ENCODE peak calls at places on chromosome 7, in four cellular contexts. One of them, this sample, is unnamed.

GRCh38 chr7:37493810-37494209 is 45.1 kb upstream of the ELMO1 start:
- DNase-seq in Ammon's horn: no peak
- DNase-seq in naive thymus-derived CD8-positive, alpha-beta T cell: no peak
- DNase-seq in OCI-M1: no peak
- DNase-seq in this sample: no peak

GRCh38 chr7:101998029-101998903 is 180.8 kb downstream of the CUX1 start:
- DNase-seq in Ammon's horn: no peak
- DNase-seq in OCI-M1: no peak
- DNase-seq in naive thymus-derived CD8-positive, alpha-beta T cell: no peak
- DNase-seq in this sample: no peak

GRCh38 chr7:3120513-3120912 is 76.8 kb upstream of the CARD11 start:
- DNase-seq in OCI-M1: no peak
- DNase-seq in naive thymus-derived CD8-positive, alpha-beta T cell: no peak
- DNase-seq in Ammon's horn: no peak
- DNase-seq in this sample: peak; percentile 7

GRCh38 chr7:7265676-7266075 is 83.3 kb downstream of the C1GALT1 start:
- DNase-seq in OCI-M1: no peak
- DNase-seq in naive thymus-derived CD8-positive, alpha-beta T cell: no peak
- DNase-seq in Ammon's horn: no peak
- DNase-seq in this sample: no peak

GRCh38 chr7:98348726-98349474 is 52.0 kb downstream of the BAIAP2L1 start:
- DNase-seq in naive thymus-derived CD8-positive, alpha-beta T cell: no peak
- DNase-seq in Ammon's horn: no peak
- DNase-seq in OCI-M1: peak; percentile 44
- DNase-seq in this sample: no peak

GRCh38 chr7:95199779-95200558 is 124.4 kb downstream of the PON1 start:
- DNase-seq in Ammon's horn: peak; percentile 92
- DNase-seq in OCI-M1: peak; percentile 82
- DNase-seq in naive thymus-derived CD8-positive, alpha-beta T cell: no peak
- DNase-seq in this sample: peak; percentile 4

GRCh38 chr7:70579397-70580097 is 552.4 kb upstream of the GALNT17 start:
- DNase-seq in OCI-M1: no peak
- DNase-seq in naive thymus-derived CD8-positive, alpha-beta T cell: no peak
- DNase-seq in Ammon's horn: no peak
- DNase-seq in this sample: no peak

GRCh38 chr7:120272896-120273475 is at the start of gene KCND2:
- DNase-seq in Ammon's horn: peak; percentile 36
- DNase-seq in naive thymus-derived CD8-positive, alpha-beta T cell: no peak
- DNase-seq in OCI-M1: no peak
- DNase-seq in this sample: no peak

GRCh38 chr7:30027065-30027456 is 559 bp upstream of the FKBP14 start:
- DNase-seq in OCI-M1: peak; percentile 71
- DNase-seq in naive thymus-derived CD8-positive, alpha-beta T cell: no peak
- DNase-seq in Ammon's horn: peak; percentile 54
- DNase-seq in this sample: no peak

GRCh38 chr7:150944066-150945042 is 33.8 kb downstream of the KCNH2 start:
- DNase-seq in Ammon's horn: no peak
- DNase-seq in naive thymus-derived CD8-positive, alpha-beta T cell: no peak
- DNase-seq in OCI-M1: no peak
- DNase-seq in this sample: peak; percentile 9

GRCh38 chr7:94355389-94355788 is 39.3 kb upstream of the COL1A2 start:
- DNase-seq in OCI-M1: no peak
- DNase-seq in naive thymus-derived CD8-positive, alpha-beta T cell: no peak
- DNase-seq in Ammon's horn: no peak
- DNase-seq in this sample: no peak

GRCh38 chr7:29569648-29570047 is 6.0 kb downstream of the PRR15 start:
- DNase-seq in OCI-M1: no peak
- DNase-seq in Ammon's horn: no peak
- DNase-seq in naive thymus-derived CD8-positive, alpha-beta T cell: no peak
- DNase-seq in this sample: no peak

GRCh38 chr7:114519215-114519614 is 104.6 kb downstream of the FOXP2 start:
- DNase-seq in naive thymus-derived CD8-positive, alpha-beta T cell: no peak
- DNase-seq in OCI-M1: no peak
- DNase-seq in Ammon's horn: no peak
- DNase-seq in this sample: no peak

GRCh38 chr7:47375590-47375989 is 206.3 kb downstream of the TNS3 start:
- DNase-seq in OCI-M1: no peak
- DNase-seq in Ammon's horn: no peak
- DNase-seq in naive thymus-derived CD8-positive, alpha-beta T cell: no peak
- DNase-seq in this sample: no peak

GRCh38 chr7:136869991-136870798 is 1.7 kb downstream of the CHRM2 start:
- DNase-seq in Ammon's horn: no peak
- DNase-seq in OCI-M1: no peak
- DNase-seq in naive thymus-derived CD8-positive, alpha-beta T cell: no peak
- DNase-seq in this sample: no peak

GRCh38 chr7:118003438-118003837 is 130.2 kb upstream of the CTTNBP2 start:
- DNase-seq in OCI-M1: peak; percentile 17
- DNase-seq in Ammon's horn: peak; percentile 35
- DNase-seq in naive thymus-derived CD8-positive, alpha-beta T cell: no peak
- DNase-seq in this sample: no peak

GRCh38 chr7:143884978-143885559 is 16.9 kb downstream of the TCAF1 start:
- DNase-seq in naive thymus-derived CD8-positive, alpha-beta T cell: no peak
- DNase-seq in Ammon's horn: peak; percentile 93
- DNase-seq in OCI-M1: peak; percentile 76
- DNase-seq in this sample: no peak

GRCh38 chr7:127950233-127950935 is 80.9 kb downstream of the LRRC4 start:
- DNase-seq in naive thymus-derived CD8-positive, alpha-beta T cell: no peak
- DNase-seq in OCI-M1: no peak
- DNase-seq in Ammon's horn: no peak
- DNase-seq in this sample: no peak

GRCh38 chr7:27684491-27684890 is 21.8 kb upstream of the HIBADH start:
- DNase-seq in Ammon's horn: no peak
- DNase-seq in naive thymus-derived CD8-positive, alpha-beta T cell: no peak
- DNase-seq in OCI-M1: no peak
- DNase-seq in this sample: peak; percentile 13